ENCODE peak calls at places on chromosomes 1 and 21, in five cellular contexts. K, C, G, A and I are unnamed samples.

GRCh38 chr1:94562502-94563260 is 21.1 kb upstream of the F3 start:
- DNase-seq in K (no peak), C (no peak), G (no peak), A (no peak), I (no peak)

GRCh38 chr1:99855914-99856450 is 5.8 kb downstream of the AGL start:
- DNase-seq in K (no peak), C (no peak), G (no peak), A (no peak), I (no peak)

GRCh38 chr1:156813750-156814570 is 2.7 kb downstream of the SH2D2A start:
- DNase-seq in K (peak), C (peak), G (no peak), A (peak), I (no peak)

GRCh38 chr1:33219886-33220661 is 36.2 kb upstream of the ZNF362 start:
- DNase-seq in K (no peak), C (no peak), G (no peak), A (no peak), I (no peak)

GRCh38 chr1:10646347-10646861 is 150.0 kb downstream of the CASZ1 start:
- DNase-seq in K (no peak), C (no peak), G (peak), A (peak), I (peak)

GRCh38 chr1:24536391-24536840 is 19.5 kb upstream of the NCMAP start:
- DNase-seq in K (no peak), C (peak), G (peak), A (peak), I (peak)

GRCh38 chr1:161838362-161838761 is 72.2 kb downstream of the ATF6 start:
- DNase-seq in K (no peak), C (no peak), G (no peak), A (no peak), I (no peak)

GRCh38 chr21:27839512-27840115 is 872.7 kb upstream of the ADAMTS5 start:
- DNase-seq in K (no peak), C (no peak), G (no peak), A (no peak), I (no peak)

GRCh38 chr21:34883501-34884271 is 165.4 kb downstream of the RUNX1 start:
- DNase-seq in K (no peak), C (no peak), G (peak), A (no peak), I (no peak)

GRCh38 chr21:28431527-28432200 is 561.0 kb downstream of the LTN1 start:
- DNase-seq in K (no peak), C (no peak), G (no peak), A (no peak), I (no peak)

GRCh38 chr1:64623750-64624445 is 121.0 kb upstream of the RAVER2 start:
- DNase-seq in K (no peak), C (no peak), G (no peak), A (no peak), I (no peak)

GRCh38 chr1:157955269-157955668 is 38.2 kb upstream of the KIRREL1 start:
- DNase-seq in K (no peak), C (no peak), G (no peak), A (no peak), I (no peak)

GRCh38 chr21:25687787-25688186 is 46.9 kb downstream of the ATP5PF start:
- DNase-seq in K (no peak), C (no peak), G (no peak), A (no peak), I (no peak)

GRCh38 chr1:57599233-57599994 is 175.6 kb upstream of the DAB1 start:
- DNase-seq in K (no peak), C (no peak), G (no peak), A (no peak), I (no peak)

GRCh38 chr21:33828577-33828976 is 87.0 kb downstream of the ATP5PO start:
- DNase-seq in K (no peak), C (no peak), G (no peak), A (no peak), I (no peak)

GRCh38 chr21:16186742-16187141 is 457.0 kb downstream of the USP25 start:
- DNase-seq in K (no peak), C (no peak), G (no peak), A (no peak), I (no peak)

GRCh38 chr21:32007461-32007860 is 134.6 kb downstream of the HUNK start:
- DNase-seq in K (no peak), C (no peak), G (no peak), A (no peak), I (no peak)

GRCh38 chr1:36735939-36736730 is 253.4 kb upstream of the CSF3R start:
- DNase-seq in K (no peak), C (no peak), G (peak), A (peak), I (no peak)

GRCh38 chr1:2312196-2312588 is 79.2 kb downstream of the MORN1 start:
- DNase-seq in K (peak), C (no peak), G (no peak), A (no peak), I (no peak)

GRCh38 chr1:231420959-231421615 is 1.0 kb downstream of the EGLN1 start:
- DNase-seq in K (peak), C (peak), G (peak), A (peak), I (peak)

GRCh38 chr21:45602106-45602505 is 41.4 kb upstream of the PCBP3 start:
- DNase-seq in K (no peak), C (no peak), G (no peak), A (peak), I (no peak)

GRCh38 chr1:223834660-223835263 is 11.0 kb downstream of the TP53BP2 start:
- DNase-seq in K (no peak), C (no peak), G (no peak), A (no peak), I (no peak)

GRCh38 chr1:36094621-36095061 is 5.9 kb downstream of the ADPRS start:
- DNase-seq in K (no peak), C (no peak), G (no peak), A (no peak), I (no peak)

GRCh38 chr1:206925116-206925736 is 3.5 kb upstream of the FCMR start:
- DNase-seq in K (no peak), C (peak), G (peak), A (peak), I (peak)

GRCh38 chr1:153349363-153350340 is 1.0 kb upstream of the PGLYRP4 start:
- DNase-seq in K (no peak), C (no peak), G (no peak), A (no peak), I (no peak)

GRCh38 chr1:40974945-40975344 is 4.6 kb upstream of the CTPS1 start:
- DNase-seq in K (no peak), C (no peak), G (peak), A (no peak), I (no peak)

GRCh38 chr21:44773291-44773932 is 28.2 kb downstream of the UBE2G2 start:
- DNase-seq in K (no peak), C (no peak), G (no peak), A (peak), I (no peak)